ENCODE peak calls at places on chromosomes 5 and 9, in nine cellular contexts. One of them, this sample, is unnamed.

GRCh38 chr5:155530046-155530445 is 516.5 kb downstream of the KIF4B start:
- DNase-seq in fibroblast of lung: peak
- DNase-seq in IMR-90: no peak
- DNase-seq in neuronal stem cell: no peak
- DNase-seq in mammary epithelial cell: peak
- DNase-seq in mesenchymal stem cell: no peak
- DNase-seq in HCT116: no peak
- DNase-seq in H9: no peak
- DNase-seq in GM23248: no peak
- DNase-seq in this sample: no peak

GRCh38 chr9:136393531-136393930 is 6.4 kb downstream of the SNAPC4 start:
- DNase-seq in mesenchymal stem cell: no peak
- DNase-seq in IMR-90: no peak
- DNase-seq in neuronal stem cell: no peak
- DNase-seq in GM23248: no peak
- DNase-seq in mammary epithelial cell: no peak
- DNase-seq in fibroblast of lung: no peak
- DNase-seq in HCT116: no peak
- DNase-seq in H9: no peak
- DNase-seq in this sample: no peak

GRCh38 chr5:27241564-27242257 is 203.3 kb upstream of the CDH9 start:
- DNase-seq in GM23248: peak
- DNase-seq in neuronal stem cell: no peak
- DNase-seq in fibroblast of lung: peak
- DNase-seq in mammary epithelial cell: peak
- DNase-seq in HCT116: no peak
- DNase-seq in IMR-90: peak
- DNase-seq in H9: no peak
- DNase-seq in mesenchymal stem cell: peak
- DNase-seq in this sample: no peak

GRCh38 chr9:8020161-8020560 is 220.6 kb upstream of the DMAC1 start:
- DNase-seq in fibroblast of lung: no peak
- DNase-seq in HCT116: no peak
- DNase-seq in mesenchymal stem cell: no peak
- DNase-seq in IMR-90: no peak
- DNase-seq in GM23248: no peak
- DNase-seq in mammary epithelial cell: no peak
- DNase-seq in H9: no peak
- DNase-seq in neuronal stem cell: no peak
- DNase-seq in this sample: no peak

GRCh38 chr5:160284271-160284670 is 28.1 kb downstream of the CCNJL start:
- DNase-seq in mammary epithelial cell: no peak
- DNase-seq in IMR-90: no peak
- DNase-seq in GM23248: no peak
- DNase-seq in neuronal stem cell: no peak
- DNase-seq in HCT116: no peak
- DNase-seq in fibroblast of lung: no peak
- DNase-seq in mesenchymal stem cell: no peak
- DNase-seq in H9: no peak
- DNase-seq in this sample: no peak

GRCh38 chr9:124574944-124575343 is 67.7 kb upstream of the NR5A1 start:
- DNase-seq in mammary epithelial cell: peak
- DNase-seq in HCT116: peak
- DNase-seq in GM23248: peak
- DNase-seq in H9: no peak
- DNase-seq in IMR-90: peak
- DNase-seq in mesenchymal stem cell: peak
- DNase-seq in fibroblast of lung: peak
- DNase-seq in neuronal stem cell: no peak
- DNase-seq in this sample: no peak

GRCh38 chr5:131749138-131749537 is 47.7 kb downstream of the FNIP1 start:
- DNase-seq in mammary epithelial cell: peak
- DNase-seq in GM23248: peak
- DNase-seq in fibroblast of lung: peak
- DNase-seq in neuronal stem cell: no peak
- DNase-seq in H9: no peak
- DNase-seq in HCT116: no peak
- DNase-seq in IMR-90: peak
- DNase-seq in mesenchymal stem cell: peak
- DNase-seq in this sample: no peak

GRCh38 chr5:90446961-90447360 is 27.6 kb downstream of the MBLAC2 start:
- DNase-seq in H9: no peak
- DNase-seq in neuronal stem cell: no peak
- DNase-seq in GM23248: peak
- DNase-seq in mesenchymal stem cell: no peak
- DNase-seq in mammary epithelial cell: peak
- DNase-seq in fibroblast of lung: peak
- DNase-seq in HCT116: no peak
- DNase-seq in IMR-90: peak
- DNase-seq in this sample: no peak

GRCh38 chr5:43602456-43602817 is 543 bp upstream of the NNT start:
- DNase-seq in HCT116: no peak
- DNase-seq in GM23248: peak
- DNase-seq in mammary epithelial cell: peak
- DNase-seq in fibroblast of lung: peak
- DNase-seq in IMR-90: peak
- DNase-seq in mesenchymal stem cell: peak
- DNase-seq in H9: peak
- DNase-seq in neuronal stem cell: peak
- DNase-seq in this sample: peak

GRCh38 chr5:158722940-158723339 is 376.8 kb downstream of the EBF1 start:
- DNase-seq in fibroblast of lung: no peak
- DNase-seq in mesenchymal stem cell: no peak
- DNase-seq in H9: peak
- DNase-seq in mammary epithelial cell: no peak
- DNase-seq in IMR-90: no peak
- DNase-seq in HCT116: no peak
- DNase-seq in neuronal stem cell: no peak
- DNase-seq in GM23248: no peak
- DNase-seq in this sample: no peak

GRCh38 chr5:135227064-135228022 is 171.7 kb downstream of the MACROH2A1 start:
- DNase-seq in GM23248: no peak
- DNase-seq in HCT116: no peak
- DNase-seq in IMR-90: no peak
- DNase-seq in mesenchymal stem cell: no peak
- DNase-seq in mammary epithelial cell: no peak
- DNase-seq in neuronal stem cell: no peak
- DNase-seq in fibroblast of lung: no peak
- DNase-seq in H9: no peak
- DNase-seq in this sample: no peak

GRCh38 chr5:170184007-170184687 is 48.6 kb upstream of the C5orf58 start:
- DNase-seq in IMR-90: peak
- DNase-seq in neuronal stem cell: peak
- DNase-seq in mammary epithelial cell: peak
- DNase-seq in H9: peak
- DNase-seq in GM23248: peak
- DNase-seq in fibroblast of lung: peak
- DNase-seq in HCT116: peak
- DNase-seq in mesenchymal stem cell: peak
- DNase-seq in this sample: peak

DNA sequence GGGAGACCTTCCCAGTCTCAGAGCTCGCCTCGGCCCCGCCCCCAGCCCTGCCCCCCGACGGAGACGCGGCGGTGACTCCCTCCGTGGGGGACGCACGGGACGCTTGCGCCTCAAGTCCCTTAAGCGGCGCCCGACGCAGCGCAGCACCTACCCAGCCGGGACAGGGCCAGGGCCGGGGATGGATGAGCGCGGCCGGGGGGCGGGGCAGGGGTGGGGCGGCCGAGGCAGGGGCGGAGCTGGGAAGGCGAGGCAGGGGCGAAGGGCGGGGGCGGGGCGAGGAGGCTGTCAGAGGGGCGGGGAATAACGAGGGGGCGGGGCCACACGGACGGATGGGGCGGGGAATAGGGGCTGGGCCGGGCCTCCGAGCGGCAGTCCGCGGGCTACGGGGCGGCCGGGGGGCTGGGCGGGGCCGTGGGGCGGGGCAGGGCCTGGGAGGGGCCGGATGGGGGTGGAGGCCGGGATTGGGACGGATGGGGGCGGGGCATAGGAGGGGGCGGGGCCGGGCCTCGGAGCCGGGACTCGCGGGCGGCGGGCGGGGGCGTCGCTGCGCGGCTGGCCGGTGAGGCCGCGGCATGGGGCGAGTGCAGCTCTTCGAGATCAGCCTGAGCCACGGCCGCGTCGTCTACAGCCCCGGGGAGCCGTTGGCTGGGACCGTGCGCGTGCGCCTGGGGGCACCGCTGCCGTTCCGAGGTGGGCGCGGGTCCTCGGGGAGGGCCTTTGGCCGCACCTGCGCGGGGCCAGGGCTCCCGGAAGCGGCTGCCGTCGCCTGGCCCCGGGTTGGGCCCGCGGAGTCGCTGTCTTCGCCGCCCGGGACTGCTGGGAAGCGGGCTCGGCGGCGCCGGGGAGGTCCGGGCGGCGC is at the start of gene ARRDC1:
- DNase-seq in HCT116: peak
- DNase-seq in fibroblast of lung: peak
- DNase-seq in GM23248: peak
- DNase-seq in mammary epithelial cell: peak
- DNase-seq in mesenchymal stem cell: peak
- DNase-seq in IMR-90: peak
- DNase-seq in neuronal stem cell: peak
- DNase-seq in H9: peak
- DNase-seq in this sample: peak
- H3K9ac ChIP-seq in HCT116: peak
- H3K9ac ChIP-seq in fibroblast of lung: peak
- H3K9ac ChIP-seq in GM23248: peak
- H3K9ac ChIP-seq in mammary epithelial cell: peak
- H3K9ac ChIP-seq in mesenchymal stem cell: peak
- H3K9ac ChIP-seq in IMR-90: peak
- H3K9ac ChIP-seq in neuronal stem cell: peak
- H3K9ac ChIP-seq in H9: no peak
- H3K9ac ChIP-seq in this sample: peak

GRCh38 chr5:180910735-180911134 is 11.8 kb downstream of the BTNL8 start:
- DNase-seq in mesenchymal stem cell: no peak
- DNase-seq in HCT116: no peak
- DNase-seq in fibroblast of lung: no peak
- DNase-seq in H9: no peak
- DNase-seq in neuronal stem cell: no peak
- DNase-seq in IMR-90: no peak
- DNase-seq in mammary epithelial cell: peak
- DNase-seq in GM23248: peak
- DNase-seq in this sample: no peak
- H3K4me2 ChIP-seq in mesenchymal stem cell: peak
- H3K4me2 ChIP-seq in HCT116: no peak
- H3K4me2 ChIP-seq in fibroblast of lung: no peak
- H3K4me2 ChIP-seq in H9: no peak
- H3K4me2 ChIP-seq in neuronal stem cell: no peak
- H3K4me2 ChIP-seq in IMR-90: no peak
- H3K4me2 ChIP-seq in mammary epithelial cell: no peak
- H3K4me2 ChIP-seq in GM23248: no peak
- H3K4me2 ChIP-seq in this sample: no peak

DNA sequence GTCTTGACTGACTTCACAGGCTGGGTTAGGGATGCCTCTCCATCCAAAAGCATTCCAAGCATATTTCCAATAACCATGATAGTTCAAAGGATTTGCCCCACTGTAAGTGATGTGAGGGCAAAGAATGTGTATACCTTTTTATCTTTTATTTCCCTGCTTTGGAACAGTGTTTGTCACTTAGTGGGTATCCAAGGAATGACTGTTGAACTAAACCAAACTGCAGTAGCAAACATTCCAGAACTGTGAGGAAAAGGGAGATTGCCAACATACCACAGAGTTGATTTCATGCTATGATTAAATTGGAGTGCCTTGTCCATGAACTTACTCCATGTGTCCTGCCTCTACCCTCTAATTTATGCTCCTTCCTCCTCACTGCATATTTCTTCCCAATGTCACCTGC is 400.0 kb downstream of the KIAA0825 start:
- DNase-seq in IMR-90: peak
- DNase-seq in H9: no peak
- DNase-seq in fibroblast of lung: peak
- DNase-seq in neuronal stem cell: no peak
- DNase-seq in HCT116: no peak
- DNase-seq in mammary epithelial cell: peak
- DNase-seq in GM23248: peak
- DNase-seq in mesenchymal stem cell: peak
- DNase-seq in this sample: no peak
- H3K9ac ChIP-seq in IMR-90: no peak
- H3K9ac ChIP-seq in H9: no peak
- H3K9ac ChIP-seq in fibroblast of lung: no peak
- H3K9ac ChIP-seq in neuronal stem cell: no peak
- H3K9ac ChIP-seq in HCT116: no peak
- H3K9ac ChIP-seq in mammary epithelial cell: no peak
- H3K9ac ChIP-seq in GM23248: no peak
- H3K9ac ChIP-seq in mesenchymal stem cell: no peak
- H3K9ac ChIP-seq in this sample: no peak

GRCh38 chr5:37740331-37741066 is 99.3 kb downstream of the GDNF start:
- DNase-seq in mesenchymal stem cell: peak
- DNase-seq in mammary epithelial cell: no peak
- DNase-seq in HCT116: no peak
- DNase-seq in IMR-90: peak
- DNase-seq in fibroblast of lung: peak
- DNase-seq in GM23248: peak
- DNase-seq in H9: no peak
- DNase-seq in neuronal stem cell: no peak
- DNase-seq in this sample: no peak

GRCh38 chr5:37737326-37738056 is 102.3 kb downstream of the GDNF start:
- DNase-seq in mammary epithelial cell: no peak
- DNase-seq in neuronal stem cell: no peak
- DNase-seq in GM23248: no peak
- DNase-seq in HCT116: no peak
- DNase-seq in IMR-90: no peak
- DNase-seq in fibroblast of lung: no peak
- DNase-seq in H9: no peak
- DNase-seq in mesenchymal stem cell: no peak
- DNase-seq in this sample: no peak

GRCh38 chr5:37739817-37740261 is 100.0 kb downstream of the GDNF start:
- DNase-seq in mesenchymal stem cell: peak
- DNase-seq in H9: no peak
- DNase-seq in IMR-90: peak
- DNase-seq in fibroblast of lung: peak
- DNase-seq in GM23248: peak
- DNase-seq in neuronal stem cell: no peak
- DNase-seq in mammary epithelial cell: no peak
- DNase-seq in HCT116: no peak
- DNase-seq in this sample: no peak

GRCh38 chr5:37738057-37738691 is 101.7 kb downstream of the GDNF start:
- DNase-seq in IMR-90: peak
- DNase-seq in GM23248: peak
- DNase-seq in fibroblast of lung: peak
- DNase-seq in neuronal stem cell: no peak
- DNase-seq in HCT116: peak
- DNase-seq in H9: no peak
- DNase-seq in mammary epithelial cell: peak
- DNase-seq in mesenchymal stem cell: peak
- DNase-seq in this sample: no peak

DNA sequence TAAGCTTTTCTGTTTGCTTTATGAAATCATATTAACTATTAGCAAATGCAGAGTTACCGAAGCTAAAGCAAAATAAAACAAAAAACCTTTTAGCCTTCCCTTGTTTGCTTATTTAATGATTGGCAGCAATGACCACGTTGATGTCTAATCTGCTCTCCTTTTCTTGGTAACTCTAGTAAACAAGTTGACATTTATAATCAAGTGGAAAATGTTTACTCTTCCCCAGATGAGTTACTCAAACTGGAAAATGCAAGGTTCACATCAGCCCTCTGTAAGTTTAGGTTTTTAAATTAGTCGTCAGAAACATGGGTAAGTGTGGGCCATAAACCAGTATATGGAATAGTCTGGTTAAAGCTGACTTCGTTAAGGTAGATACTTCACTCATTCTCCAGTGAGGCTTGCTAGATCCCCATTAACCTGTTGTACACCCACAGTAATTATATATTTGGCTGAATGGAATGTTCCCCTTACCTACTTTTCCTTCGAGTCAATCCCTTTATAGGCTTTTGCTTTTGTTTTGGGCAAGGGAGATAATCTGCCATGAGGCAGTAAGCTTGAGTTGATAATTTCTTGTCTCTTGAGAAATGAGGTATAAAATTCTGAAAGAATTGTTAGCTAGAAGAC is 100.9 kb downstream of the GDNF start:
- DNase-seq in mammary epithelial cell: no peak
- DNase-seq in neuronal stem cell: no peak
- DNase-seq in fibroblast of lung: no peak
- DNase-seq in mesenchymal stem cell: no peak
- DNase-seq in H9: no peak
- DNase-seq in HCT116: no peak
- DNase-seq in IMR-90: no peak
- DNase-seq in GM23248: no peak
- DNase-seq in this sample: no peak
- H3K4me2 ChIP-seq in mammary epithelial cell: no peak
- H3K4me2 ChIP-seq in neuronal stem cell: no peak
- H3K4me2 ChIP-seq in fibroblast of lung: peak
- H3K4me2 ChIP-seq in mesenchymal stem cell: no peak
- H3K4me2 ChIP-seq in H9: no peak
- H3K4me2 ChIP-seq in HCT116: peak
- H3K4me2 ChIP-seq in IMR-90: no peak
- H3K4me2 ChIP-seq in GM23248: peak
- H3K4me2 ChIP-seq in this sample: no peak